ENCODE peak calls at places on chromosomes 1 and 21, in five cellular contexts. R is neural progenitor cell, M is neuronal stem cell, C is K562, X is mesendoderm. H is an unnamed sample.

GRCh38 chr1:1164701-1165451 is 8.8 kb upstream of the TTLL10 start:
- DNase-seq in R (peak), M (no peak), C (no peak), X (peak), H (no peak)

GRCh38 chr1:43706598-43707190 is 642 bp upstream of the ST3GAL3 start:
- DNase-seq in R (peak), M (peak), C (peak), X (peak), H (no peak)

GRCh38 chr1:63920154-63921117 is 146.6 kb downstream of the ROR1 start:
- DNase-seq in R (no peak), M (no peak), C (no peak), X (peak), H (no peak)

GRCh38 chr1:201341377-201341776 is 36.1 kb downstream of the TNNT2 start:
- DNase-seq in R (no peak), M (no peak), C (no peak), X (no peak), H (no peak)

GRCh38 chr1:218460367-218460766 is 115.2 kb downstream of the TGFB2 start:
- DNase-seq in R (peak), M (peak), C (no peak), X (peak), H (no peak)

GRCh38 chr1:202004711-202005110 is 5.7 kb upstream of the ELF3 start:
- DNase-seq in R (no peak), M (no peak), C (no peak), X (peak), H (no peak)

GRCh38 chr1:23555949-23556640 is 3.2 kb downstream of the ID3 start:
- DNase-seq in R (peak), M (no peak), C (no peak), X (peak), H (no peak)

GRCh38 chr1:32897082-32898049 is 3.8 kb downstream of the TMEM54 start:
- DNase-seq in R (no peak), M (no peak), C (no peak), X (no peak), H (no peak)

GRCh38 chr1:181128592-181129497 is 40.3 kb downstream of the IER5 start:
- DNase-seq in R (peak), M (peak), C (peak), X (no peak), H (no peak)

DNA sequence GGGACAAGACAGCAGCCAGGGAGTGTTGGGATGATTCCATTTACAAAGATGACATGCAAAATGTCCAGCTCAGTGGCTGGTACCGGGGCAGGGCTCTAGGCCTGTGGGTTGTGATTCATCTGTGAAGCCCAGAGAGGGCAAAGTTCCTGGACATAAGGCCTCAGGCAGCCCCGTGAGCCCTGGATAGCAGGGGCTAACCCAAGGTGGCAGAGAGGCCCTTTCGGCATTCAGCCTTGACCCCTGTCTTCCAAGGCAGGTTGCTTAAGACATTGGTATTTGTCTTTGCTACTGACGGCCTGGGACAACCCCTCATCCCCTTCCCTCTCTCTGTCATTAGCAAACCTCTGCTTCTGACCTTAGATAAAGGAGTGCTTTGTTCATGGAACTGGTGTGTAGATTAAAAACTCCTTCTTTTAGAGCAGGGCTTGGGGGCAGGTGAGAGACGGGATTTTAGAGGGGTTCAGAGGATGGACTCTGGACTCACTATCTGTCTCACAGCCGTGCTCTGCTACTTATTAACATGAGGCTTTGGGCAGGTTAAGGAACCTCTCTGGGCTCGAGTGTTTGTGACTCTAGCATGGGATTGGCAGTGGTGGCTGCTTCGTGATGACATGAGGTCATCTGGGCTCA is 36.3 kb downstream of the TMEM51 start:
- DNase-seq in R (no peak), M (no peak), C (no peak), X (no peak), H (no peak)
- H3K9ac ChIP-seq in R (no peak), M (no peak), C (no peak), X (no peak), H (no peak)

GRCh38 chr1:70220517-70221240 is 501 bp upstream of the SRSF11 start:
- DNase-seq in R (no peak), M (no peak), C (no peak), X (no peak), H (no peak)
- H3K9ac ChIP-seq in R (peak), M (no peak), C (peak), X (no peak), H (peak)

GRCh38 chr21:29168874-29169273 is 38.4 kb downstream of the MAP3K7CL start:
- DNase-seq in R (no peak), M (no peak), C (no peak), X (no peak), H (no peak)

GRCh38 chr21:29174607-29175013 is 44.2 kb downstream of the MAP3K7CL start:
- DNase-seq in R (no peak), M (no peak), C (no peak), X (no peak), H (no peak)

GRCh38 chr21:29166853-29167252 is 36.4 kb downstream of the MAP3K7CL start:
- DNase-seq in R (no peak), M (no peak), C (no peak), X (no peak), H (no peak)

GRCh38 chr21:29172282-29172681 is 41.8 kb downstream of the MAP3K7CL start:
- DNase-seq in R (no peak), M (no peak), C (no peak), X (no peak), H (no peak)

DNA sequence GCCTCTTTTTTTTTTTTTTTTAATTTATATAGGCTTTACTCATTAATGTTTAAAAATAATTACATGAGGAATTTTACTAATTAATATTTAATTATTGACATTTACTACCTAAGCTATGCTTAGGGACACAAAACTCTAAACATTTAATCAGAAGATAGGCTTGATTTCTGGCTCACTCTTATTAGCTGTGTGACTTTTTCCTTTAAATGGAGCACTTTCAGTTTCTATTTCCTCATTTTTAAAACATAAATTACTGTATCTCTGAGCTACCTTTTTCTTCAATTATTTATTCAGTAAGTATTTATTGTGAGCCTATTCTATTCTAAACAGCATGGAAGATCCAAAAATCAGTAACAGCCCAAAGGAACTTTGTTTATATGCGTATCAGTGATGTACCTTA is 40.5 kb downstream of the MAP3K7CL start:
- DNase-seq in R (no peak), M (no peak), C (no peak), X (no peak), H (no peak)
- H3K9ac ChIP-seq in R (no peak), M (no peak), C (no peak), X (no peak), H (no peak)

DNA sequence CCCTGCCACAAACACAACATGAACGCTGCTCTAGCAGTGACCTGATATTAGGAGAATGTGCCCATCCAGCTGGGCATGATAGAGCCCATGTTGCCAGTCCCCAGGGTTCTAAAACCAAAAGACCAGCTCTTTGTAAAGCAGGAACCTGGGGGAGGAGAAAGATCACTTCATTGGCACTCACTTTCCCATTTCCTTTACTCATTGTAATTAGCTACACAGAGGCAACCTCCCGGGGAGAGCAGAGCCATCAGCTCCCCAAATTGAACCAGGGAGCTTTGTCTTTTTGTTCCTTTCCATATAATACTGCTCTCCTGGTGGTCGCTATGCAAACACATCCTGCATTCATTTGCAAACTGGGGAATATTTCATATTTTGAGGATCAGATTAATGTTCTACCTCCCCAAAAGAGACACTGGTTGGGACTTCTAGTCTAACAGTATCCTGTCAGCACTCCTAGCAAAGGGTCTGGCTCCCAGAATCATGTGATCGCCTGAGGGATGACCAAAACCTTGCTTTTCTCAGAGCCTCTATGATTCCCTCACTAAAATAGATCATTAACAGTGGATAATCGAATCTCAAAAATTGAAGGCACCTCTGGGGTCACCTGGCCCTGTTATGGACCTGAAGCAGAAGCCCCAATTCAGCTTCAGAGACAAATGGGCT is 76.7 kb upstream of the CD1D start:
- DNase-seq in R (peak), M (no peak), C (no peak), X (peak), H (no peak)
- H3K9ac ChIP-seq in R (no peak), M (no peak), C (no peak), X (no peak), H (no peak)

GRCh38 chr21:16081304-16081703 is 351.5 kb downstream of the USP25 start:
- DNase-seq in R (no peak), M (no peak), C (no peak), X (no peak), H (no peak)
- H3K9ac ChIP-seq in R (no peak), M (no peak), C (no peak), X (no peak), H (no peak)

GRCh38 chr1:166080965-166081870 is 85.6 kb downstream of the FAM78B start:
- DNase-seq in R (no peak), M (no peak), C (no peak), X (no peak), H (no peak)
- H3K9ac ChIP-seq in R (no peak), M (no peak), C (no peak), X (no peak), H (no peak)

GRCh38 chr1:156117414-156118174 is 3.1 kb downstream of the LMNA start:
- DNase-seq in R (no peak), M (no peak), C (no peak), X (no peak), H (no peak)

GRCh38 chr1:156115514-156116374 is 1.2 kb downstream of the LMNA start:
- DNase-seq in R (peak), M (no peak), C (peak), X (peak), H (no peak)

GRCh38 chr1:156119503-156120209 is 5.1 kb downstream of the LMNA start:
- DNase-seq in R (no peak), M (no peak), C (peak), X (peak), H (no peak)

GRCh38 chr1:156120318-156120717 is 5.8 kb downstream of the LMNA start:
- DNase-seq in R (no peak), M (no peak), C (no peak), X (no peak), H (no peak)

DNA sequence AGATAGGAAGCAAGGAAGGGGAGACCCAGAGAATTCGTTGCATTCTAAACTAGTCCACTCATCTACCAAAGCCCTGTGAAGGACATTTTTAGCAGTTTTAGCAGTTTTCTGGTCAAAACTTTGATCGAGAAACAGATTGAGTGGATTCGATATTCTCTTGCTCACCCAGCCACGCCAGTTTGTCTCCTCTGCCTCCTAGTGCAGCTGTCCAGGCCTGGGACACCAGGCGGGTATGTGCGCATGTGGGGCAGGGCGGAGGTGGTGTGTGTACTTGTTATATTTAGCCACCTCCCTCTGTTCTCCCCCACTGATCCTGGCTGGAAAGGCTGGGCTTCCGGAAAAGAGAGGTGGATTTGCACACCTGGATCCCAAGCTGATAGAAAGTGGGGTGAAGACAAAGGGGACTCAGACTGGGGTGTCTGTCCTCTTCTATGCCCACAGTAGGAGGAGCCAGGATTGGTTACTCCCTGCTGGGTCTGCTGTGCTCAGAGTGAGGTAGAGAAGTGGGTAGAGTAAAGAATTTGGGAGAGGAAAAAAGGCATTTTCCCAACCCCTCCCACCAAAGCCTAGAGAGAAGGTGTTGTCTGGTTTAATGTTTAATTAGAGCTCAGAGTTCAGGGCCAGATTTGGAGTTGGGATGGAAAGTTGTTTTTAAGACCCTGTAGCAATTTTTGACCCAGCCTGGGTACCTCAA is 3.8 kb downstream of the LMNA start:
- DNase-seq in R (no peak), M (no peak), C (no peak), X (no peak), H (no peak)
- H3K9ac ChIP-seq in R (no peak), M (no peak), C (peak), X (peak), H (peak)

GRCh38 chr1:203200059-203200553 is 13.6 kb upstream of the CHI3L1 start:
- DNase-seq in R (no peak), M (no peak), C (no peak), X (no peak), H (no peak)
- H3K9ac ChIP-seq in R (no peak), M (no peak), C (no peak), X (no peak), H (no peak)

DNA sequence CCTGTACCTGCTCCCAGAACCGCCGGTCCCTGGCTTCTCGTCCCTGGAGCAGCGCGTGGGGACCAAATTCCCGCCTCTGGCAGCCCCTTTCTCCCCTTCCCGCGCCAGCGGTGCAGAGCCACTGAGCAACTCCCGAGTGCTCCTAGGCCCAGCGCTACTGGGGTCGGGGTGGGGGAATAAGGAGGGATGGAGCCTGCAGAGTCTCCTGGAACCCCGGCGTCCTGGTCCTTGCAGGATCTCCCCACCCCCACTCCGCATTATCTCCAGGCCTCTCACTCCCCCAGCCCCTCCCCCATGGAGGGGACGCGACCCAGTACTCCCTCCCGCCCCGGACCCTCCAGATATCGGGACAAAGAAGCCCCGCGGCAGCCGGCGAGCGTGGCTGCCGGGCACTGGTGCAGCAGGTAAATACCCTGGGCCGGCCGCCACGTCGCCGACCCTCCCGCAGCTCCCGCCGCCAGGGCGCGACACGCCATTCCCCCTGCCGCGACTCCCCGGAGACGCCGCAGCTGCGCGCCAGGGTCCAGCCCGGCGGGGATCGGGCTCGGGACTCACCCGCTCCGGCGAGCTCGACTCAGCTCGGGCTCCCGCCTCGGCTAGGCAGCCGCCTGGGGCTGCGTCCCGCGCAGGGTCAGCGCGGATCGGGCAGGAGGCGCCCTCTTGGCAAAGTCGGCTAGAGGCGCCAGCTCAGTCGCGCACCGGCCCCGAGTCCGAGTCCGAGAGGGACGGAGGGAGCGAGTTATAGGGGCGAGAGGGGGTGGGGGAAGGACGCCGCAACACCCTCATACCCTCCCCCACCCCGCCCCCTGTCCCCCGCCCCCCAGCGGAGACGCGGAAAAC is 1.2 kb downstream of the SYT6 start:
- DNase-seq in R (peak), M (no peak), C (no peak), X (peak), H (no peak)
- H3K9ac ChIP-seq in R (peak), M (peak), C (no peak), X (peak), H (peak)

GRCh38 chr1:24853656-24854055 is 76.4 kb downstream of the RUNX3 start:
- DNase-seq in R (no peak), M (no peak), C (no peak), X (no peak), H (no peak)

GRCh38 chr1:24849653-24850295 is 80.3 kb downstream of the RUNX3 start:
- DNase-seq in R (peak), M (no peak), C (no peak), X (peak), H (no peak)

GRCh38 chr1:24850353-24850905 is 79.6 kb downstream of the RUNX3 start:
- DNase-seq in R (no peak), M (no peak), C (no peak), X (peak), H (peak)

GRCh38 chr1:24847995-24848857 is 81.8 kb downstream of the RUNX3 start:
- DNase-seq in R (peak), M (peak), C (peak), X (peak), H (no peak)
- H3K9ac ChIP-seq in R (no peak), M (peak), C (peak), X (peak), H (peak)